ENCODE peak calls at places on chromosomes 1 and 21, in five cellular contexts. B is effector memory CD8-positive, alpha-beta T cell; G is neural crest cell; I is neuronal stem cell; W is activated CD4-positive, alpha-beta T cell treated with anti-CD3 and anti-CD28 coated beads, Interleukin-2, amount 50 U/mL, for 1 hour. U is an unnamed sample.

GRCh38 chr1:33335020-33335419 is 14.1 kb upstream of the A3GALT2 start:
- DNase-seq in W (no peak), B (no peak), G (no peak), I (no peak), U (no peak)

GRCh38 chr1:171909711-171910110 is 68.4 kb downstream of the DNM3 start:
- DNase-seq in I (no peak), G (no peak), B (no peak), W (no peak), U (no peak)

GRCh38 chr1:47713960-47714359 is 276.1 kb downstream of the FOXD2 start:
- DNase-seq in I (no peak), G (no peak), B (no peak), W (no peak), U (no peak)

GRCh38 chr1:111221633-111222286 is 5.8 kb upstream of the CHI3L2 start:
- DNase-seq in B (peak; percentile 38), G (no peak), W (no peak), I (no peak), U (no peak)

GRCh38 chr1:205360166-205360565 is 3.4 kb upstream of the KLHDC8A start:
- DNase-seq in W (no peak), I (peak; percentile 73), B (no peak), G (no peak), U (no peak)

GRCh38 chr1:212188599-212189351 is 96.4 kb upstream of the PPP2R5A start:
- DNase-seq in G (no peak), I (no peak), W (no peak), B (peak; percentile 7), U (no peak)

GRCh38 chr1:24203404-24203803 is 16.3 kb upstream of the IFNLR1 start:
- DNase-seq in B (no peak), G (no peak), I (no peak), W (no peak), U (no peak)

GRCh38 chr1:70143052-70143659 is 62.2 kb downstream of the LRRC40 start:
- DNase-seq in B (no peak), W (no peak), I (no peak), G (no peak), U (no peak)

GRCh38 chr1:238675241-238675640 is 711.1 kb upstream of the CHRM3 start:
- DNase-seq in I (no peak), W (no peak), G (no peak), B (no peak), U (no peak)

GRCh38 chr1:203929741-203930309 is 68.4 kb downstream of the SNRPE start:
- DNase-seq in G (no peak), B (no peak), I (no peak), W (no peak), U (no peak)

GRCh38 chr1:109243860-109244552 is 5.3 kb upstream of the CELSR2 start:
- DNase-seq in G (no peak), I (no peak), B (no peak), W (no peak), U (no peak)

GRCh38 chr1:157781048-157781447 is 4.1 kb upstream of the FCRL2 start:
- DNase-seq in I (no peak), W (no peak), G (no peak), B (no peak), U (no peak)

GRCh38 chr1:165143437-165144065 is 213.0 kb downstream of the LMX1A start:
- DNase-seq in G (no peak), I (no peak), B (no peak), W (no peak), U (no peak)

GRCh38 chr1:156136970-156137483 is 16.4 kb upstream of the SEMA4A start:
- DNase-seq in B (no peak), G (no peak), W (no peak), I (no peak), U (no peak)

GRCh38 chr21:31284797-31285397 is 59.2 kb downstream of the TIAM1 start:
- DNase-seq in W (no peak), I (no peak), G (no peak), B (no peak), U (no peak)

GRCh38 chr1:28078680-28079626 is 9.5 kb downstream of the EYA3 start:
- DNase-seq in W (no peak), B (no peak), I (no peak), G (no peak), U (no peak)

GRCh38 chr1:10479276-10479675 is 4.5 kb downstream of the PEX14 start:
- DNase-seq in I (no peak), G (no peak), B (no peak), W (no peak), U (no peak)

GRCh38 chr1:167905182-167905581 is 8.8 kb downstream of the ADCY10 start:
- DNase-seq in W (no peak), I (peak; percentile 37), B (no peak), G (peak; percentile 15), U (no peak)

GRCh38 chr21:28588997-28589396 is 403.7 kb downstream of the LTN1 start:
- DNase-seq in I (no peak), G (no peak), W (no peak), B (no peak), U (no peak)

GRCh38 chr1:229230893-229231753 is 39.8 kb upstream of the RAB4A start:
- DNase-seq in I (no peak), B (no peak), W (no peak), G (no peak), U (no peak)

GRCh38 chr1:232718928-232719927 is 86.0 kb upstream of the MAP10 start:
- DNase-seq in G (no peak), B (no peak), W (no peak), I (no peak), U (no peak)

GRCh38 chr1:154865442-154866256 is 4.4 kb downstream of the KCNN3 start:
- DNase-seq in B (no peak), W (no peak), G (no peak), I (no peak), U (no peak)

GRCh38 chr1:210438928-210439841 is 110.5 kb downstream of the HHAT start:
- DNase-seq in G (no peak), W (no peak), B (no peak), I (no peak), U (no peak)

GRCh38 chr1:10755977-10756521 is 40.4 kb downstream of the CASZ1 start:
- DNase-seq in G (no peak), I (no peak), W (peak; percentile 67), B (peak; percentile 35), U (no peak)

GRCh38 chr1:148263128-148263905 is 111.2 kb upstream of the NBPF11 start:
- DNase-seq in B (peak; percentile 37), W (peak; percentile 54), I (peak; percentile 58), G (peak; percentile 34), U (peak; percentile 20)

GRCh38 chr1:85024736-85025135 is 23.6 kb downstream of the MCOLN3 start:
- DNase-seq in G (no peak), B (no peak), I (no peak), W (no peak), U (no peak)

GRCh38 chr1:224149733-224150132 is 33.3 kb upstream of the DEGS1 start:
- DNase-seq in W (no peak), G (no peak), B (no peak), I (no peak), U (no peak)

GRCh38 chr1:53639251-53639721 is 99.7 kb downstream of the GLIS1 start:
- DNase-seq in W (no peak), B (no peak), I (no peak), G (no peak), U (no peak)

GRCh38 chr21:34692458-34693020 is 23.7 kb downstream of the CLIC6 start:
- DNase-seq in I (no peak), B (no peak), G (no peak), W (no peak), U (no peak)

GRCh38 chr1:153192697-153193096 is 10.5 kb upstream of the LELP1 start:
- DNase-seq in I (peak; percentile 11), B (no peak), G (no peak), W (no peak), U (no peak)

GRCh38 chr1:216705686-216706085 is 17.5 kb downstream of the ESRRG start:
- DNase-seq in G (no peak), B (no peak), W (no peak), I (no peak), U (peak; percentile 43)

GRCh38 chr1:48526045-48526714 is 54.2 kb upstream of the SPATA6 start:
- DNase-seq in W (no peak), G (no peak), I (no peak), B (no peak), U (no peak)

GRCh38 chr1:222369991-222370910 is 177.7 kb downstream of the HHIPL2 start:
- DNase-seq in G (no peak), B (no peak), W (no peak), I (no peak), U (no peak)

U was measured in pancreas.